ENCODE peak calls at places on chromosomes 6 and 20, in ten cellular contexts. One of them, this sample, is unnamed.

GRCh38 chr6:45966340-45966739 is 49.3 kb downstream of the CLIC5 start:
- DNase-seq in pancreas: no peak
- DNase-seq in ovary: no peak
- DNase-seq in fibroblast of mammary gland: no peak
- DNase-seq in bronchial epithelial cell: no peak
- DNase-seq in cardiac fibroblast: no peak
- DNase-seq in AG10803: peak; percentile 5
- DNase-seq in Peyer's patch: no peak
- DNase-seq in ascending aorta: no peak
- DNase-seq in spleen: no peak
- DNase-seq in this sample: no peak

GRCh38 chr6:156727715-156728385 is 49.3 kb upstream of the ARID1B start:
- DNase-seq in pancreas: no peak
- DNase-seq in ovary: no peak
- DNase-seq in fibroblast of mammary gland: no peak
- DNase-seq in bronchial epithelial cell: no peak
- DNase-seq in cardiac fibroblast: no peak
- DNase-seq in AG10803: no peak
- DNase-seq in Peyer's patch: no peak
- DNase-seq in ascending aorta: no peak
- DNase-seq in spleen: no peak
- DNase-seq in this sample: no peak

GRCh38 chr6:130934848-130935585 is 107.8 kb downstream of the SMLR1 start:
- DNase-seq in pancreas: no peak
- DNase-seq in ovary: no peak
- DNase-seq in fibroblast of mammary gland: peak; percentile 39
- DNase-seq in bronchial epithelial cell: no peak
- DNase-seq in cardiac fibroblast: peak; percentile 47
- DNase-seq in AG10803: peak; percentile 76
- DNase-seq in Peyer's patch: no peak
- DNase-seq in ascending aorta: no peak
- DNase-seq in spleen: no peak
- DNase-seq in this sample: no peak

GRCh38 chr6:127180421-127180820 is 62.0 kb downstream of the RSPO3 start:
- DNase-seq in pancreas: no peak
- DNase-seq in ovary: no peak
- DNase-seq in fibroblast of mammary gland: peak; percentile 67
- DNase-seq in bronchial epithelial cell: no peak
- DNase-seq in cardiac fibroblast: no peak
- DNase-seq in AG10803: peak; percentile 64
- DNase-seq in Peyer's patch: no peak
- DNase-seq in ascending aorta: no peak
- DNase-seq in spleen: no peak
- DNase-seq in this sample: no peak

GRCh38 chr6:9921366-9921765 is 493.5 kb downstream of the TFAP2A start:
- DNase-seq in pancreas: no peak
- DNase-seq in ovary: no peak
- DNase-seq in fibroblast of mammary gland: no peak
- DNase-seq in bronchial epithelial cell: peak; percentile 12
- DNase-seq in cardiac fibroblast: no peak
- DNase-seq in AG10803: peak; percentile 47
- DNase-seq in Peyer's patch: no peak
- DNase-seq in ascending aorta: no peak
- DNase-seq in spleen: no peak
- DNase-seq in this sample: no peak

GRCh38 chr6:11653028-11653583 is 115.6 kb downstream of the TMEM170B start:
- DNase-seq in pancreas: no peak
- DNase-seq in ovary: peak; percentile 46
- DNase-seq in fibroblast of mammary gland: peak; percentile 84
- DNase-seq in bronchial epithelial cell: peak; percentile 57
- DNase-seq in cardiac fibroblast: peak; percentile 96
- DNase-seq in AG10803: peak; percentile 92
- DNase-seq in Peyer's patch: no peak
- DNase-seq in ascending aorta: no peak
- DNase-seq in spleen: no peak
- DNase-seq in this sample: peak; percentile 84

GRCh38 chr6:5058254-5058653 is 26.9 kb upstream of the PPP1R3G start:
- DNase-seq in pancreas: no peak
- DNase-seq in ovary: no peak
- DNase-seq in fibroblast of mammary gland: no peak
- DNase-seq in bronchial epithelial cell: no peak
- DNase-seq in cardiac fibroblast: no peak
- DNase-seq in AG10803: no peak
- DNase-seq in Peyer's patch: no peak
- DNase-seq in ascending aorta: no peak
- DNase-seq in spleen: no peak
- DNase-seq in this sample: no peak

GRCh38 chr20:62816031-62816878 is 595 bp upstream of the COL9A3 start:
- DNase-seq in pancreas: no peak
- DNase-seq in ovary: no peak
- DNase-seq in fibroblast of mammary gland: no peak
- DNase-seq in bronchial epithelial cell: no peak
- DNase-seq in cardiac fibroblast: no peak
- DNase-seq in AG10803: no peak
- DNase-seq in Peyer's patch: no peak
- DNase-seq in ascending aorta: no peak
- DNase-seq in spleen: no peak
- DNase-seq in this sample: no peak

GRCh38 chr6:22471746-22472145 is 97.6 kb upstream of the HDGFL1 start:
- DNase-seq in pancreas: no peak
- DNase-seq in ovary: no peak
- DNase-seq in fibroblast of mammary gland: no peak
- DNase-seq in bronchial epithelial cell: no peak
- DNase-seq in cardiac fibroblast: no peak
- DNase-seq in AG10803: no peak
- DNase-seq in Peyer's patch: no peak
- DNase-seq in ascending aorta: no peak
- DNase-seq in spleen: no peak
- DNase-seq in this sample: no peak

GRCh38 chr6:105786890-105787655 is 299.1 kb upstream of the PRDM1 start:
- DNase-seq in pancreas: no peak
- DNase-seq in ovary: no peak
- DNase-seq in fibroblast of mammary gland: no peak
- DNase-seq in bronchial epithelial cell: no peak
- DNase-seq in cardiac fibroblast: no peak
- DNase-seq in AG10803: no peak
- DNase-seq in Peyer's patch: no peak
- DNase-seq in ascending aorta: no peak
- DNase-seq in spleen: no peak
- DNase-seq in this sample: no peak

GRCh38 chr6:105785412-105785811 is 300.7 kb upstream of the PRDM1 start:
- DNase-seq in pancreas: no peak
- DNase-seq in ovary: no peak
- DNase-seq in fibroblast of mammary gland: no peak
- DNase-seq in bronchial epithelial cell: no peak
- DNase-seq in cardiac fibroblast: no peak
- DNase-seq in AG10803: no peak
- DNase-seq in Peyer's patch: no peak
- DNase-seq in ascending aorta: no peak
- DNase-seq in spleen: peak; percentile 75
- DNase-seq in this sample: no peak

GRCh38 chr6:105784179-105784578 is 302.0 kb upstream of the PRDM1 start:
- DNase-seq in pancreas: no peak
- DNase-seq in ovary: no peak
- DNase-seq in fibroblast of mammary gland: no peak
- DNase-seq in bronchial epithelial cell: no peak
- DNase-seq in cardiac fibroblast: no peak
- DNase-seq in AG10803: no peak
- DNase-seq in Peyer's patch: no peak
- DNase-seq in ascending aorta: no peak
- DNase-seq in spleen: no peak
- DNase-seq in this sample: no peak

GRCh38 chr6:105787747-105788146 is 298.4 kb upstream of the PRDM1 start:
- DNase-seq in pancreas: no peak
- DNase-seq in ovary: no peak
- DNase-seq in fibroblast of mammary gland: no peak
- DNase-seq in bronchial epithelial cell: no peak
- DNase-seq in cardiac fibroblast: no peak
- DNase-seq in AG10803: no peak
- DNase-seq in Peyer's patch: no peak
- DNase-seq in ascending aorta: no peak
- DNase-seq in spleen: no peak
- DNase-seq in this sample: no peak

GRCh38 chr6:105786449-105786848 is 299.7 kb upstream of the PRDM1 start:
- DNase-seq in pancreas: no peak
- DNase-seq in ovary: no peak
- DNase-seq in fibroblast of mammary gland: no peak
- DNase-seq in bronchial epithelial cell: no peak
- DNase-seq in cardiac fibroblast: no peak
- DNase-seq in AG10803: no peak
- DNase-seq in Peyer's patch: no peak
- DNase-seq in ascending aorta: no peak
- DNase-seq in spleen: no peak
- DNase-seq in this sample: no peak
- H3K4me3 ChIP-seq in pancreas: no peak overlapping the region
- H3K4me3 ChIP-seq in ovary: no peak overlapping the region
- H3K4me3 ChIP-seq in fibroblast of mammary gland: no peak overlapping the region
- H3K4me3 ChIP-seq in bronchial epithelial cell: no peak overlapping the region
- H3K4me3 ChIP-seq in cardiac fibroblast: no peak overlapping the region
- H3K4me3 ChIP-seq in AG10803: no peak overlapping the region
- H3K4me3 ChIP-seq in Peyer's patch: no peak overlapping the region
- H3K4me3 ChIP-seq in ascending aorta: no peak overlapping the region
- H3K4me3 ChIP-seq in spleen: no peak overlapping the region
- H3K4me3 ChIP-seq in this sample: no peak overlapping the region

GRCh38 chr6:44214307-44214706 is 2.4 kb upstream of the MYMX start:
- DNase-seq in pancreas: no peak
- DNase-seq in ovary: no peak
- DNase-seq in fibroblast of mammary gland: no peak
- DNase-seq in bronchial epithelial cell: no peak
- DNase-seq in cardiac fibroblast: no peak
- DNase-seq in AG10803: no peak
- DNase-seq in Peyer's patch: no peak
- DNase-seq in ascending aorta: no peak
- DNase-seq in spleen: no peak
- DNase-seq in this sample: no peak
- TF ChIP-seq CTCF in pancreas: no peak
- TF ChIP-seq CTCF in ovary: no peak
- TF ChIP-seq CTCF in fibroblast of mammary gland: no peak
- TF ChIP-seq CTCF in bronchial epithelial cell: no peak
- TF ChIP-seq CTCF in cardiac fibroblast: no peak
- TF ChIP-seq CTCF in AG10803: no peak
- TF ChIP-seq CTCF in Peyer's patch: no peak
- TF ChIP-seq CTCF in ascending aorta: no peak
- TF ChIP-seq CTCF in spleen: no peak
- TF ChIP-seq CTCF in this sample: no peak

DNA sequence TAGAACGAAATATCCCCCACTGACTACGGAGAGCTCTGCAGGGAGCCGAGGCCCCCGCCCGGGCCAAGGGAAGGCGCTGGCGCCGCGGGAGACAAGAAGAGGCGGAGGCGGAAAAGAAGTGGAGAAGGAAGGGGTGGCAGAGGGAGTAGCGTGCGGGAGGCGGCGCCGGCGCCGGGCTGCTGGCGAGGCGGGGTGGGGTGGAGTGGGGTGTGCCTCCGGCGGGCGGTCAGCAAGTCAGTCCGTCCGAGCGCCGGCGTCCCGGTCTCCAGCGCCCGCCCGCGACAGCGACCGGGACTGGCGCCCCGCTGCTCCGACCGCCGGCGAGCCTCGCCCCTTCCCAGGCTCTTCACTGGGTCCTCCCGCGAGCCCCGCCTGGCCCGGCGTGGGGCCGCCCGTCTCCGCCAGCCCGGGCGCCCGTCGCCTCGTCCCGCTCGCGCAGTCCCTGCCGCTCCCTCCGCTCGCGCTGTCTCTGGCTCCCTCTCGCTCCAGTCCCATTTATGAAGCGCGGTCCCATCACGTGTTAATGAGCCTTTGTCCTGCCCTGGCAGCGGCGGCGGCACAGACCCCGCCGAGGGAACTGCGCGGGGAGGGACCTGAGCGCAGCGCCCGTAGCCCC is at the start of gene CNR1:
- DNase-seq in pancreas: peak; percentile 35
- DNase-seq in ovary: peak; percentile 50
- DNase-seq in fibroblast of mammary gland: peak; percentile 40
- DNase-seq in bronchial epithelial cell: peak; percentile 4
- DNase-seq in cardiac fibroblast: peak; percentile 65
- DNase-seq in AG10803: peak; percentile 11
- DNase-seq in Peyer's patch: peak; percentile 71
- DNase-seq in ascending aorta: peak; percentile 69
- DNase-seq in spleen: peak; percentile 87
- DNase-seq in this sample: no peak
- H3K4me3 ChIP-seq in pancreas: peak within 1 kb of the TSS; percentile 30
- H3K4me3 ChIP-seq in ovary: peak within 1 kb of the TSS; percentile 47
- H3K4me3 ChIP-seq in fibroblast of mammary gland: peak within 1 kb of the TSS; percentile 62
- H3K4me3 ChIP-seq in bronchial epithelial cell: peak within 1 kb of the TSS; percentile 21
- H3K4me3 ChIP-seq in cardiac fibroblast: peak within 1 kb of the TSS; percentile 80
- H3K4me3 ChIP-seq in AG10803: peak within 1 kb of the TSS; percentile 33
- H3K4me3 ChIP-seq in Peyer's patch: peak within 1 kb of the TSS; percentile 54
- H3K4me3 ChIP-seq in ascending aorta: peak within 1 kb of the TSS; percentile 81
- H3K4me3 ChIP-seq in spleen: peak within 1 kb of the TSS; percentile 62
- H3K4me3 ChIP-seq in this sample: peak within 1 kb of the TSS; percentile 54

GRCh38 chr20:56799187-56799586 is 170.1 kb downstream of the TFAP2C start:
- DNase-seq in pancreas: no peak
- DNase-seq in ovary: no peak
- DNase-seq in fibroblast of mammary gland: no peak
- DNase-seq in bronchial epithelial cell: no peak
- DNase-seq in cardiac fibroblast: no peak
- DNase-seq in AG10803: no peak
- DNase-seq in Peyer's patch: no peak
- DNase-seq in ascending aorta: no peak
- DNase-seq in spleen: peak; percentile 5
- DNase-seq in this sample: no peak

GRCh38 chr20:56802805-56803204 is 173.7 kb downstream of the TFAP2C start:
- DNase-seq in pancreas: no peak
- DNase-seq in ovary: no peak
- DNase-seq in fibroblast of mammary gland: no peak
- DNase-seq in bronchial epithelial cell: no peak
- DNase-seq in cardiac fibroblast: no peak
- DNase-seq in AG10803: no peak
- DNase-seq in Peyer's patch: no peak
- DNase-seq in ascending aorta: no peak
- DNase-seq in spleen: no peak
- DNase-seq in this sample: no peak

GRCh38 chr20:56801991-56802740 is 173.1 kb downstream of the TFAP2C start:
- DNase-seq in pancreas: no peak
- DNase-seq in ovary: no peak
- DNase-seq in fibroblast of mammary gland: peak; percentile 65
- DNase-seq in bronchial epithelial cell: peak; percentile 7
- DNase-seq in cardiac fibroblast: no peak
- DNase-seq in AG10803: peak; percentile 65
- DNase-seq in Peyer's patch: no peak
- DNase-seq in ascending aorta: no peak
- DNase-seq in spleen: no peak
- DNase-seq in this sample: no peak

GRCh38 chr20:56798634-56799033 is 169.5 kb downstream of the TFAP2C start:
- DNase-seq in pancreas: no peak
- DNase-seq in ovary: no peak
- DNase-seq in fibroblast of mammary gland: no peak
- DNase-seq in bronchial epithelial cell: no peak
- DNase-seq in cardiac fibroblast: no peak
- DNase-seq in AG10803: no peak
- DNase-seq in Peyer's patch: no peak
- DNase-seq in ascending aorta: no peak
- DNase-seq in spleen: peak; percentile 2
- DNase-seq in this sample: no peak

DNA sequence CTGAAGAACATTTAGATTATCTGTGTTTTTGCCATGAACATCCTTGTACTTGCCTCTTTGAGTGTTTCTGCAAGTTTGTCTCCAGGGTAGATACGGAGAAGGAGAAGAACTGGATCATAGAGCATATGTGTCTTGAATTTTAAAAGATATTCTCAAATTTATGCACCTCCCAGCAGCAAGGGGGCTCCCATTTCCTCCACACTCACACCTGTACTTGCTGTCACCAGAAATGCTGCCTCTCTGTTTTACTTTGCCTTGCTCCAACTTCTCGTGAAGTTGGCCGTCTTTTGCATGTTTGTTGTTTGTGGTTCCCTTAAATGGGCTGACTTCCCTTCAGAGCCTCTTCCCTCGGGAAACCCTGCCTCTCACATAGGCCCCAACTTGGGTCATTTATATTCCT is 171.0 kb downstream of the TFAP2C start:
- DNase-seq in pancreas: no peak
- DNase-seq in ovary: no peak
- DNase-seq in fibroblast of mammary gland: no peak
- DNase-seq in bronchial epithelial cell: no peak
- DNase-seq in cardiac fibroblast: no peak
- DNase-seq in AG10803: no peak
- DNase-seq in Peyer's patch: no peak
- DNase-seq in ascending aorta: no peak
- DNase-seq in spleen: peak; percentile 1
- DNase-seq in this sample: no peak
- TF ChIP-seq CTCF in pancreas: no peak
- TF ChIP-seq CTCF in ovary: no peak
- TF ChIP-seq CTCF in fibroblast of mammary gland: no peak
- TF ChIP-seq CTCF in bronchial epithelial cell: no peak
- TF ChIP-seq CTCF in cardiac fibroblast: no peak
- TF ChIP-seq CTCF in AG10803: no peak
- TF ChIP-seq CTCF in Peyer's patch: no peak
- TF ChIP-seq CTCF in ascending aorta: no peak
- TF ChIP-seq CTCF in spleen: no peak
- TF ChIP-seq CTCF in this sample: no peak